ENCODE peak calls at places on chromosomes 11 and 22, in ten cellular contexts. I, W, L, H, U, O, A, E, M and N are unnamed samples.

GRCh38 chr11:73003083-73003482 is 139.0 kb downstream of the FCHSD2 start:
- DNase-seq in I (no peak), W (no peak), L (no peak), H (no peak), U (no peak), O (no peak), A (no peak), E (no peak), M (no peak), N (no peak)

GRCh38 chr11:110896358-110896757 is 184.1 kb upstream of the ARHGAP20 start:
- DNase-seq in I (no peak), W (no peak), L (no peak), H (no peak), U (no peak), O (no peak), A (no peak), E (peak), M (no peak), N (peak)

GRCh38 chr11:80980221-80980620 is 1539.4 kb upstream of the TENM4 start:
- DNase-seq in I (no peak), W (no peak), L (no peak), H (no peak), U (no peak), O (no peak), A (no peak), E (peak), M (no peak), N (no peak)

GRCh38 chr11:47399860-47400812 is 8.3 kb upstream of the SLC39A13 start:
- DNase-seq in I (no peak), W (no peak), L (peak), H (peak), U (peak), O (no peak), A (no peak), E (no peak), M (no peak), N (no peak)

GRCh38 chr11:28874706-28875105 is 766.5 kb downstream of the METTL15 start:
- DNase-seq in I (no peak), W (no peak), L (no peak), H (no peak), U (no peak), O (no peak), A (no peak), E (no peak), M (no peak), N (no peak)

GRCh38 chr22:22855617-22856308 is 31.9 kb upstream of the IGLL5 start:
- DNase-seq in I (no peak), W (no peak), L (peak), H (no peak), U (no peak), O (no peak), A (no peak), E (peak), M (no peak), N (no peak)

GRCh38 chr11:93849751-93850584 is 450 bp downstream of the VSTM5 start:
- DNase-seq in I (no peak), W (peak), L (peak), H (peak), U (no peak), O (no peak), A (peak), E (peak), M (no peak), N (no peak)

GRCh38 chr22:39238124-39238466 is 6.7 kb downstream of the PDGFB start:
- DNase-seq in I (no peak), W (no peak), L (no peak), H (no peak), U (no peak), O (no peak), A (no peak), E (no peak), M (no peak), N (no peak)

GRCh38 chr11:5380740-5381342 is 2.8 kb upstream of the OR51M1 start:
- DNase-seq in I (no peak), W (peak), L (peak), H (peak), U (no peak), O (peak), A (peak), E (peak), M (peak), N (peak)

GRCh38 chr11:45156731-45157130 is 10.3 kb downstream of the PRDM11 start:
- DNase-seq in I (no peak), W (no peak), L (no peak), H (no peak), U (no peak), O (peak), A (no peak), E (no peak), M (no peak), N (no peak)

GRCh38 chr11:69834811-69835800 is 15.9 kb upstream of the FGF3 start:
- DNase-seq in I (no peak), W (no peak), L (peak), H (no peak), U (peak), O (no peak), A (no peak), E (no peak), M (no peak), N (no peak)

GRCh38 chr11:116888884-116889549 is 51.6 kb upstream of the APOA1 start:
- DNase-seq in I (no peak), W (no peak), L (no peak), H (no peak), U (no peak), O (no peak), A (no peak), E (no peak), M (no peak), N (no peak)

GRCh38 chr11:2951235-2952110 is 22.3 kb upstream of the PHLDA2 start:
- DNase-seq in I (no peak), W (no peak), L (no peak), H (no peak), U (no peak), O (no peak), A (no peak), E (peak), M (no peak), N (no peak)

GRCh38 chr22:48217596-48217995 is 1455.1 kb downstream of the TBC1D22A start:
- DNase-seq in I (no peak), W (no peak), L (no peak), H (no peak), U (no peak), O (no peak), A (no peak), E (no peak), M (no peak), N (no peak)

GRCh38 chr22:47105085-47105484 is 342.6 kb downstream of the TBC1D22A start:
- DNase-seq in I (no peak), W (no peak), L (no peak), H (no peak), U (no peak), O (no peak), A (no peak), E (no peak), M (no peak), N (no peak)

GRCh38 chr11:46120711-46121327 is 435 bp downstream of the PHF21A start:
- DNase-seq in I (peak), W (peak), L (peak), H (peak), U (no peak), O (no peak), A (peak), E (peak), M (peak), N (peak)

GRCh38 chr22:25645266-25645665 is 80.8 kb downstream of the GRK3 start:
- DNase-seq in I (no peak), W (no peak), L (no peak), H (no peak), U (no peak), O (no peak), A (no peak), E (peak), M (no peak), N (no peak)

GRCh38 chr22:37623075-37624016 is 14.7 kb downstream of the GGA1 start:
- DNase-seq in I (no peak), W (peak), L (peak), H (peak), U (no peak), O (no peak), A (peak), E (peak), M (peak), N (no peak)

GRCh38 chr22:50694099-50694498 is 21.5 kb downstream of the SHANK3 start:
- DNase-seq in I (no peak), W (no peak), L (no peak), H (no peak), U (no peak), O (no peak), A (no peak), E (peak), M (no peak), N (no peak)

GRCh38 chr11:107999759-108000455 is 8.8 kb upstream of the CUL5 start:
- DNase-seq in I (no peak), W (no peak), L (peak), H (no peak), U (no peak), O (no peak), A (no peak), E (peak), M (no peak), N (no peak)

GRCh38 chr11:71420455-71421241 is 27.5 kb downstream of the DHCR7 start:
- DNase-seq in I (no peak), W (peak), L (peak), H (no peak), U (no peak), O (no peak), A (no peak), E (peak), M (no peak), N (no peak)

GRCh38 chr22:47396105-47396504 is 633.7 kb downstream of the TBC1D22A start:
- DNase-seq in I (no peak), W (no peak), L (no peak), H (no peak), U (peak), O (no peak), A (no peak), E (no peak), M (no peak), N (no peak)

GRCh38 chr22:44994399-44995281 is 15.2 kb downstream of the PHF21B start:
- DNase-seq in I (no peak), W (no peak), L (no peak), H (no peak), U (no peak), O (no peak), A (no peak), E (no peak), M (no peak), N (no peak)

GRCh38 chr11:3902441-3902840 is 47.0 kb downstream of the STIM1 start:
- DNase-seq in I (no peak), W (no peak), L (no peak), H (no peak), U (no peak), O (no peak), A (no peak), E (no peak), M (no peak), N (no peak)

GRCh38 chr11:109993786-109994185 is 99.4 kb upstream of the ZC3H12C start:
- DNase-seq in I (no peak), W (no peak), L (no peak), H (no peak), U (no peak), O (no peak), A (no peak), E (no peak), M (no peak), N (no peak)

GRCh38 chr22:44088976-44089570 is 65.0 kb downstream of the PARVB start:
- DNase-seq in I (peak), W (no peak), L (no peak), H (peak), U (no peak), O (no peak), A (peak), E (no peak), M (no peak), N (no peak)

GRCh38 chr11:32006799-32007388 is 84.0 kb upstream of the RCN1 start:
- DNase-seq in I (no peak), W (no peak), L (peak), H (no peak), U (no peak), O (no peak), A (peak), E (peak), M (no peak), N (peak)

GRCh38 chr22:43855431-43855830 is 6.9 kb downstream of the SULT4A1 start:
- DNase-seq in I (no peak), W (no peak), L (no peak), H (no peak), U (no peak), O (no peak), A (no peak), E (no peak), M (no peak), N (no peak)

GRCh38 chr11:104995001-104995408 is 26.6 kb upstream of the CASP4 start:
- DNase-seq in I (no peak), W (no peak), L (no peak), H (no peak), U (no peak), O (no peak), A (peak), E (no peak), M (no peak), N (no peak)

GRCh38 chr11:19686234-19686633 is 26.4 kb upstream of the NAV2 start:
- DNase-seq in I (no peak), W (no peak), L (no peak), H (no peak), U (no peak), O (no peak), A (no peak), E (no peak), M (no peak), N (no peak)

GRCh38 chr11:57647368-57647767 is 2.3 kb downstream of the YPEL4 start:
- DNase-seq in I (no peak), W (no peak), L (peak), H (no peak), U (no peak), O (no peak), A (no peak), E (no peak), M (no peak), N (no peak)

GRCh38 chr11:117020287-117020686 is 77.9 kb downstream of the SIK3 start:
- DNase-seq in I (no peak), W (no peak), L (no peak), H (no peak), U (no peak), O (no peak), A (no peak), E (no peak), M (no peak), N (no peak)

GRCh38 chr11:86101941-86102407 is 33.1 kb upstream of the PICALM start:
- DNase-seq in I (no peak), W (no peak), L (no peak), H (no peak), U (no peak), O (no peak), A (no peak), E (peak), M (no peak), N (no peak)

GRCh38 chr11:75427181-75427580 is 5.8 kb downstream of the KLHL35 start:
- DNase-seq in I (no peak), W (no peak), L (no peak), H (no peak), U (no peak), O (no peak), A (no peak), E (no peak), M (no peak), N (no peak)

GRCh38 chr11:75428989-75429640 is 3.9 kb downstream of the KLHL35 start:
- DNase-seq in I (no peak), W (no peak), L (no peak), H (no peak), U (no peak), O (no peak), A (no peak), E (no peak), M (no peak), N (no peak)

GRCh38 chr11:75429641-75429901 is 3.4 kb downstream of the KLHL35 start:
- DNase-seq in I (no peak), W (no peak), L (no peak), H (no peak), U (no peak), O (no peak), A (no peak), E (no peak), M (no peak), N (no peak)

GRCh38 chr11:75426720-75427086 is 6.3 kb downstream of the KLHL35 start:
- DNase-seq in I (no peak), W (no peak), L (no peak), H (no peak), U (no peak), O (no peak), A (no peak), E (no peak), M (no peak), N (no peak)

GRCh38 chr11:75428301-75428724 is 4.7 kb downstream of the KLHL35 start:
- DNase-seq in I (peak), W (peak), L (peak), H (peak), U (peak), O (peak), A (peak), E (peak), M (peak), N (peak)
- H3K4me3 ChIP-seq in I (peak), W (no peak), L (no peak), H (peak), U (peak), O (peak), A (peak), E (peak), M (peak), N (no peak)

DNA sequence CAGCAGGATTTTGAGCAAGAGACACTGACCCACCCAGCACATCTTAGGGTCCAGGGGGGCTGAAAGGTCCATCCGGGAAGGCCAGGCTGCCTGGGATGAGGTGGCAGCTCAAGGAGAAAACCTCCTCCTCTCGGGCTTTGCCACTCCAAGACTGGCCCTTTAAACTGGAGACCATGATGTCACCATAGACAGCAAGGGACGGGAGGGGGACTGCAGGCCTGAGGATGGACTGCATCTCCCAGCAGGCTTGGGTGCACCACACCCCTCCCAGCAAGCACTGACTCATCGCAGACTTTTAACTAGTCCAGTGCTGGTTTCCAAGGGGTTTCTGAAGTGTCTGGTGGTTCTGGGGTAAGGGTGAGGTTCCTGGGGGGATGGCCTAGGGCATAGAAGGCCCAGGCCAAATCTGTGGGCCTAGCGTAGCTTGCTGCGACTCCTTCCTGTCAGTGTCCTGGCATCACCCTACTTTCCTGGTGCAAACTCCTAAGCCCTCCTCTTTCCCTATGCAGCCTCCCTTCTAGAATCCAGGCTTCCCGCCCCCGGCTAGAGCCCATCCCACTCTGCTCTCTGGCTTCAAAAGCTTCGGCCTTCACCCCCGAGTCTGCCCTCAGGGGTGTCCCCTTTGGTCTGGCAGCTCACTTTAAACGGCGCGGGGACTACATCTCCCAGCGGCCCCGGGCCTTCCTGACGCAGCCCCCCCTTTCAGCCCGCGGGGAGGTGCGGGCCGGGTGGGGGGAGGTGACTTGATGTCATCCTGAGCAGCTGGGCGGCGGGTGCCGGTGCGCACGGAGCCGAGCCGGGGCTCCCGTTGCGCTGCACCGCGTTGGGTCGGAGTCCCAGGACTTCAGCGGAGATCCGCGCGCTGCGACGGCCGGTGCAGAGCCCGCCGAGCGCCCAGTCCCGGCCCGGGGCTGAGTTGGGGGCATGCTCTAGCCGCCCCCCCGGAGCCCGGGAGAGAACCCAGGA is at the start of gene PPP2R5B:
- DNase-seq in I (peak), W (peak), L (peak), H (peak), U (peak), O (peak), A (peak), E (peak), M (peak), N (peak)
- TF ChIP-seq CTCF in I (no peak), W (no peak), L (no peak), H (no peak), U (no peak), O (no peak), A (no peak), E (no peak), M (peak), N (no peak)

DNA sequence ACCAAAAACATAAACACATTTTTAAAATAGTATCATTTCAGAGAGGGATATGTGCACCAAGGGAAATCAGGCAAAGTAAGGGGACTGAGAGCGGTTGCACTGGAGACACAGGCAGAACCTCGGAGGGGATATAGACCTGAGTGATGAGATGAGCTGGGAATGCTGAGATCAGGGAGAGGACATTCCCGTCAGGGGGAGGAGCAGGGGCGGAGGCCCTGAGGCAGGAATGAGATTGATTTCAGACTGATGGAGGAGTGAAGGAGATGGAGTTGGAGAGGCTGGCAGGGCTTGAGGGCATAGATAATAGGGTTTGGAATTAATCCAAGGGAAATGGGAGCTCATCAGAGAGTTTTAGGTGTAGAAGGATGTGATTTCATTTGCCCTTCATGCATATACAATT is 13.1 kb downstream of the CD6 start:
- DNase-seq in I (no peak), W (no peak), L (no peak), H (no peak), U (peak), O (no peak), A (no peak), E (no peak), M (no peak), N (no peak)
- H3K4me3 ChIP-seq in I (no peak), W (no peak), L (no peak), H (no peak), U (no peak), O (no peak), A (no peak), E (no peak), M (no peak), N (no peak)

GRCh38 chr11:1541474-1542204 is 30.4 kb downstream of the DUSP8 start:
- DNase-seq in I (no peak), W (no peak), L (no peak), H (no peak), U (no peak), O (no peak), A (no peak), E (no peak), M (no peak), N (no peak)
- TF ChIP-seq CTCF in I (no peak), W (no peak), L (no peak), H (no peak), U (no peak), O (no peak), A (no peak), E (no peak), M (peak), N (no peak)

GRCh38 chr22:26672060-26672471 is 14.7 kb downstream of the MIAT start:
- DNase-seq in I (no peak), W (no peak), L (no peak), H (no peak), U (peak), O (no peak), A (no peak), E (no peak), M (no peak), N (no peak)
- H3K4me3 ChIP-seq in I (peak), W (no peak), L (peak), H (peak), U (peak), O (peak), A (peak), E (peak), M (peak), N (peak)

GRCh38 chr11:36037031-36037430 is 93.2 kb downstream of the LDLRAD3 start:
- DNase-seq in I (no peak), W (peak), L (no peak), H (peak), U (no peak), O (peak), A (peak), E (no peak), M (no peak), N (no peak)

GRCh38 chr11:36044636-36045035 is 100.8 kb downstream of the LDLRAD3 start:
- DNase-seq in I (no peak), W (no peak), L (no peak), H (no peak), U (no peak), O (no peak), A (no peak), E (no peak), M (no peak), N (no peak)

GRCh38 chr11:36041988-36042606 is 98.2 kb downstream of the LDLRAD3 start:
- DNase-seq in I (no peak), W (no peak), L (peak), H (no peak), U (no peak), O (no peak), A (no peak), E (peak), M (no peak), N (no peak)
- TF ChIP-seq CTCF in I (peak), W (peak), L (peak), H (peak), U (no peak), O (no peak), A (peak), E (peak), M (peak), N (peak)